ENCODE peak calls at places on chromosomes 6 and 20, in six cellular contexts. One of them, this sample, is unnamed.

GRCh38 chr6:31267504-31268371 is 4.2 kb downstream of the HLA-C start:
- DNase-seq in NCI-H1092 treated with DMSO at 0.1 percent for 48 hours: no peak
- DNase-seq in OCI-LY7: no peak
- DNase-seq in activated effector memory CD4-positive, alpha-beta T cell treated with Interleukin-2 at 50 U/mL for 16 hours: no peak
- DNase-seq in HEK293T: no peak
- DNase-seq in MV-4-11: no peak
- DNase-seq in this sample: no peak

GRCh38 chr20:25017257-25017803 is 24.8 kb upstream of the APMAP start:
- DNase-seq in NCI-H1092 treated with DMSO at 0.1 percent for 48 hours: no peak
- DNase-seq in OCI-LY7: no peak
- DNase-seq in activated effector memory CD4-positive, alpha-beta T cell treated with Interleukin-2 at 50 U/mL for 16 hours: no peak
- DNase-seq in HEK293T: no peak
- DNase-seq in MV-4-11: no peak
- DNase-seq in this sample: peak; percentile 92

GRCh38 chr20:35404614-35405259 is 7.0 kb downstream of the UQCC1 start:
- DNase-seq in NCI-H1092 treated with DMSO at 0.1 percent for 48 hours: no peak
- DNase-seq in OCI-LY7: peak; percentile 74
- DNase-seq in activated effector memory CD4-positive, alpha-beta T cell treated with Interleukin-2 at 50 U/mL for 16 hours: no peak
- DNase-seq in HEK293T: no peak
- DNase-seq in MV-4-11: peak; percentile 71
- DNase-seq in this sample: no peak

GRCh38 chr6:101117397-101118185 is 236.5 kb upstream of the ASCC3 start:
- DNase-seq in NCI-H1092 treated with DMSO at 0.1 percent for 48 hours: no peak
- DNase-seq in OCI-LY7: no peak
- DNase-seq in activated effector memory CD4-positive, alpha-beta T cell treated with Interleukin-2 at 50 U/mL for 16 hours: no peak
- DNase-seq in HEK293T: peak; percentile 9
- DNase-seq in MV-4-11: no peak
- DNase-seq in this sample: no peak

GRCh38 chr6:95547043-95547442 is 30.3 kb upstream of the MANEA start:
- DNase-seq in NCI-H1092 treated with DMSO at 0.1 percent for 48 hours: no peak
- DNase-seq in OCI-LY7: no peak
- DNase-seq in activated effector memory CD4-positive, alpha-beta T cell treated with Interleukin-2 at 50 U/mL for 16 hours: no peak
- DNase-seq in HEK293T: no peak
- DNase-seq in MV-4-11: no peak
- DNase-seq in this sample: no peak

GRCh38 chr6:27251672-27252251 is 4.3 kb downstream of the PRSS16 start:
- DNase-seq in NCI-H1092 treated with DMSO at 0.1 percent for 48 hours: peak; percentile 23
- DNase-seq in OCI-LY7: peak; percentile 91
- DNase-seq in activated effector memory CD4-positive, alpha-beta T cell treated with Interleukin-2 at 50 U/mL for 16 hours: peak; percentile 63
- DNase-seq in HEK293T: peak; percentile 91
- DNase-seq in MV-4-11: no peak
- DNase-seq in this sample: peak; percentile 95

GRCh38 chr6:136736281-136736960 is 55.9 kb downstream of the MAP3K5 start:
- DNase-seq in NCI-H1092 treated with DMSO at 0.1 percent for 48 hours: no peak
- DNase-seq in OCI-LY7: no peak
- DNase-seq in activated effector memory CD4-positive, alpha-beta T cell treated with Interleukin-2 at 50 U/mL for 16 hours: no peak
- DNase-seq in HEK293T: no peak
- DNase-seq in MV-4-11: no peak
- DNase-seq in this sample: no peak

GRCh38 chr6:96465321-96465903 is 56.2 kb upstream of the UFL1 start:
- DNase-seq in NCI-H1092 treated with DMSO at 0.1 percent for 48 hours: no peak
- DNase-seq in OCI-LY7: no peak
- DNase-seq in activated effector memory CD4-positive, alpha-beta T cell treated with Interleukin-2 at 50 U/mL for 16 hours: no peak
- DNase-seq in HEK293T: no peak
- DNase-seq in MV-4-11: no peak
- DNase-seq in this sample: peak; percentile 51

GRCh38 chr20:63456429-63457284 is 15.8 kb downstream of the KCNQ2 start:
- DNase-seq in NCI-H1092 treated with DMSO at 0.1 percent for 48 hours: no peak
- DNase-seq in OCI-LY7: no peak
- DNase-seq in activated effector memory CD4-positive, alpha-beta T cell treated with Interleukin-2 at 50 U/mL for 16 hours: no peak
- DNase-seq in HEK293T: no peak
- DNase-seq in MV-4-11: no peak
- DNase-seq in this sample: peak; percentile 34

GRCh38 chr20:22779878-22780277 is 195.5 kb upstream of the FOXA2 start:
- DNase-seq in NCI-H1092 treated with DMSO at 0.1 percent for 48 hours: no peak
- DNase-seq in OCI-LY7: no peak
- DNase-seq in activated effector memory CD4-positive, alpha-beta T cell treated with Interleukin-2 at 50 U/mL for 16 hours: no peak
- DNase-seq in HEK293T: no peak
- DNase-seq in MV-4-11: no peak
- DNase-seq in this sample: no peak

GRCh38 chr6:145244712-145245111 is 490.6 kb downstream of the EPM2A start:
- DNase-seq in NCI-H1092 treated with DMSO at 0.1 percent for 48 hours: no peak
- DNase-seq in OCI-LY7: no peak
- DNase-seq in activated effector memory CD4-positive, alpha-beta T cell treated with Interleukin-2 at 50 U/mL for 16 hours: no peak
- DNase-seq in HEK293T: no peak
- DNase-seq in MV-4-11: no peak
- DNase-seq in this sample: no peak

GRCh38 chr6:16741112-16742016 is 19.9 kb downstream of the ATXN1 start:
- DNase-seq in NCI-H1092 treated with DMSO at 0.1 percent for 48 hours: no peak
- DNase-seq in OCI-LY7: no peak
- DNase-seq in activated effector memory CD4-positive, alpha-beta T cell treated with Interleukin-2 at 50 U/mL for 16 hours: no peak
- DNase-seq in HEK293T: no peak
- DNase-seq in MV-4-11: peak; percentile 66
- DNase-seq in this sample: no peak

GRCh38 chr6:53144802-53145201 is 3.8 kb downstream of the GCM1 start:
- DNase-seq in NCI-H1092 treated with DMSO at 0.1 percent for 48 hours: no peak
- DNase-seq in OCI-LY7: no peak
- DNase-seq in activated effector memory CD4-positive, alpha-beta T cell treated with Interleukin-2 at 50 U/mL for 16 hours: no peak
- DNase-seq in HEK293T: no peak
- DNase-seq in MV-4-11: no peak
- DNase-seq in this sample: no peak

GRCh38 chr20:38201356-38201755 is 36.3 kb upstream of the TGM2 start:
- DNase-seq in NCI-H1092 treated with DMSO at 0.1 percent for 48 hours: no peak
- DNase-seq in OCI-LY7: no peak
- DNase-seq in activated effector memory CD4-positive, alpha-beta T cell treated with Interleukin-2 at 50 U/mL for 16 hours: no peak
- DNase-seq in HEK293T: no peak
- DNase-seq in MV-4-11: peak; percentile 55
- DNase-seq in this sample: no peak

GRCh38 chr20:1800180-1800579 is 95.0 kb upstream of the SIRPA start:
- DNase-seq in NCI-H1092 treated with DMSO at 0.1 percent for 48 hours: no peak
- DNase-seq in OCI-LY7: no peak
- DNase-seq in activated effector memory CD4-positive, alpha-beta T cell treated with Interleukin-2 at 50 U/mL for 16 hours: no peak
- DNase-seq in HEK293T: no peak
- DNase-seq in MV-4-11: no peak
- DNase-seq in this sample: no peak

GRCh38 chr20:18058661-18059467 is 1.1 kb upstream of the OVOL2 start:
- DNase-seq in NCI-H1092 treated with DMSO at 0.1 percent for 48 hours: peak; percentile 79
- DNase-seq in OCI-LY7: no peak
- DNase-seq in activated effector memory CD4-positive, alpha-beta T cell treated with Interleukin-2 at 50 U/mL for 16 hours: no peak
- DNase-seq in HEK293T: peak; percentile 67
- DNase-seq in MV-4-11: no peak
- DNase-seq in this sample: peak; percentile 75

GRCh38 chr6:108518714-108519576 is 41.8 kb upstream of the FOXO3 start:
- DNase-seq in NCI-H1092 treated with DMSO at 0.1 percent for 48 hours: no peak
- DNase-seq in OCI-LY7: peak; percentile 43
- DNase-seq in activated effector memory CD4-positive, alpha-beta T cell treated with Interleukin-2 at 50 U/mL for 16 hours: no peak
- DNase-seq in HEK293T: peak; percentile 54
- DNase-seq in MV-4-11: peak; percentile 12
- DNase-seq in this sample: peak; percentile 34

GRCh38 chr6:11042750-11043551 is 1.2 kb downstream of the ELOVL2 start:
- DNase-seq in NCI-H1092 treated with DMSO at 0.1 percent for 48 hours: no peak
- DNase-seq in OCI-LY7: no peak
- DNase-seq in activated effector memory CD4-positive, alpha-beta T cell treated with Interleukin-2 at 50 U/mL for 16 hours: no peak
- DNase-seq in HEK293T: no peak
- DNase-seq in MV-4-11: no peak
- DNase-seq in this sample: no peak

GRCh38 chr6:111985202-111985731 is 68.6 kb upstream of the CCN6 start:
- DNase-seq in NCI-H1092 treated with DMSO at 0.1 percent for 48 hours: no peak
- DNase-seq in OCI-LY7: no peak
- DNase-seq in activated effector memory CD4-positive, alpha-beta T cell treated with Interleukin-2 at 50 U/mL for 16 hours: no peak
- DNase-seq in HEK293T: no peak
- DNase-seq in MV-4-11: no peak
- DNase-seq in this sample: peak; percentile 88

GRCh38 chr6:145070791-145071190 is 664.5 kb downstream of the EPM2A start:
- DNase-seq in NCI-H1092 treated with DMSO at 0.1 percent for 48 hours: no peak
- DNase-seq in OCI-LY7: no peak
- DNase-seq in activated effector memory CD4-positive, alpha-beta T cell treated with Interleukin-2 at 50 U/mL for 16 hours: no peak
- DNase-seq in HEK293T: no peak
- DNase-seq in MV-4-11: no peak
- DNase-seq in this sample: no peak

GRCh38 chr6:42392871-42393270 is 58.9 kb downstream of the TRERF1 start:
- DNase-seq in NCI-H1092 treated with DMSO at 0.1 percent for 48 hours: no peak
- DNase-seq in OCI-LY7: no peak
- DNase-seq in activated effector memory CD4-positive, alpha-beta T cell treated with Interleukin-2 at 50 U/mL for 16 hours: no peak
- DNase-seq in HEK293T: no peak
- DNase-seq in MV-4-11: no peak
- DNase-seq in this sample: no peak

GRCh38 chr6:45021652-45022051 is 306.5 kb upstream of the RUNX2 start:
- DNase-seq in NCI-H1092 treated with DMSO at 0.1 percent for 48 hours: no peak
- DNase-seq in OCI-LY7: no peak
- DNase-seq in activated effector memory CD4-positive, alpha-beta T cell treated with Interleukin-2 at 50 U/mL for 16 hours: no peak
- DNase-seq in HEK293T: no peak
- DNase-seq in MV-4-11: peak; percentile 54
- DNase-seq in this sample: no peak

GRCh38 chr6:105072799-105073199 is 107.0 kb downstream of the POPDC3 start:
- DNase-seq in NCI-H1092 treated with DMSO at 0.1 percent for 48 hours: no peak
- DNase-seq in OCI-LY7: no peak
- DNase-seq in activated effector memory CD4-positive, alpha-beta T cell treated with Interleukin-2 at 50 U/mL for 16 hours: no peak
- DNase-seq in HEK293T: no peak
- DNase-seq in MV-4-11: no peak
- DNase-seq in this sample: no peak